ENCODE peak calls at places on chromosome 4, in eight cellular contexts. E, R, C, Y, V, S, U and A are unnamed samples. For H3K9me3 and H3K27me3, the result is how much of the 10 kb centered on the place peaks cover.

GRCh38 chr4:139776235-139776634 is 110.6 kb downstream of the MGST2 start:
- DNase-seq in E (no peak), R (no peak), C (no peak), Y (no peak), V (no peak), S (no peak), U (no peak), A (no peak)

GRCh38 chr4:30619679-30620078 is 100.5 kb upstream of the PCDH7 start:
- DNase-seq in E (no peak), R (peak), C (no peak), Y (no peak), V (no peak), S (no peak), U (no peak), A (no peak)

GRCh38 chr4:48350871-48351270 is 9.5 kb downstream of the SLAIN2 start:
- DNase-seq in E (no peak), R (no peak), C (no peak), Y (no peak), V (no peak), S (no peak), U (no peak), A (no peak)

GRCh38 chr4:132593717-132594400 is 555.2 kb upstream of the PCDH10 start:
- DNase-seq in E (no peak), R (no peak), C (no peak), Y (no peak), V (no peak), S (no peak), U (no peak), A (no peak)

GRCh38 chr4:94621491-94622080 is 136.2 kb upstream of the BMPR1B start:
- DNase-seq in E (no peak), R (peak), C (no peak), Y (no peak), V (no peak), S (peak), U (no peak), A (peak)

GRCh38 chr4:87527446-87528240 is 1.5 kb downstream of the SPARCL1 start:
- DNase-seq in E (no peak), R (peak), C (no peak), Y (no peak), V (no peak), S (no peak), U (no peak), A (no peak)

GRCh38 chr4:136706942-136707341 is 825.4 kb downstream of the PCDH18 start:
- DNase-seq in E (no peak), R (no peak), C (no peak), Y (no peak), V (no peak), S (no peak), U (no peak), A (no peak)

GRCh38 chr4:137531121-137531520 is 1.2 kb downstream of the PCDH18 start:
- DNase-seq in E (no peak), R (peak), C (no peak), Y (no peak), V (no peak), S (peak), U (no peak), A (no peak)

GRCh38 chr4:168515222-168516011 is 18.6 kb downstream of the PALLD start:
- DNase-seq in E (no peak), R (no peak), C (no peak), Y (no peak), V (peak), S (no peak), U (peak), A (no peak)

GRCh38 chr4:55819634-55820033 is at the start of gene EXOC1L:
- DNase-seq in E (no peak), R (peak), C (no peak), Y (no peak), V (no peak), S (no peak), U (no peak), A (no peak)

GRCh38 chr4:134160211-134160610 is 41.4 kb downstream of the PABPC4L start:
- DNase-seq in E (no peak), R (no peak), C (no peak), Y (no peak), V (no peak), S (no peak), U (no peak), A (no peak)

GRCh38 chr4:2886622-2887021 is 43.0 kb downstream of the ADD1 start:
- DNase-seq in E (no peak), R (no peak), C (no peak), Y (no peak), V (no peak), S (no peak), U (no peak), A (no peak)

GRCh38 chr4:39464886-39465501 is 6.1 kb downstream of the LIAS start:
- DNase-seq in E (no peak), R (peak), C (no peak), Y (no peak), V (no peak), S (no peak), U (no peak), A (no peak)

GRCh38 chr4:141121768-141122415 is 11.4 kb downstream of the RNF150 start:
- DNase-seq in E (no peak), R (no peak), C (no peak), Y (no peak), V (no peak), S (no peak), U (no peak), A (no peak)

GRCh38 chr4:53186714-53187358 is 179.0 kb downstream of the SCFD2 start:
- DNase-seq in E (no peak), R (no peak), C (no peak), Y (no peak), V (no peak), S (no peak), U (no peak), A (no peak)

GRCh38 chr4:116018831-116019230 is 905.4 kb upstream of the NDST4 start:
- DNase-seq in E (no peak), R (no peak), C (no peak), Y (no peak), V (no peak), S (no peak), U (no peak), A (no peak)

GRCh38 chr4:116016201-116016600 is 902.8 kb upstream of the NDST4 start:
- DNase-seq in E (no peak), R (peak), C (no peak), Y (no peak), V (peak), S (no peak), U (peak), A (no peak)

GRCh38 chr4:116023049-116023448 is 909.6 kb upstream of the NDST4 start:
- DNase-seq in E (no peak), R (no peak), C (no peak), Y (no peak), V (no peak), S (no peak), U (no peak), A (no peak)

GRCh38 chr4:116015549-116015948 is 902.1 kb upstream of the NDST4 start:
- DNase-seq in E (no peak), R (no peak), C (no peak), Y (no peak), V (no peak), S (no peak), U (no peak), A (no peak)

DNA sequence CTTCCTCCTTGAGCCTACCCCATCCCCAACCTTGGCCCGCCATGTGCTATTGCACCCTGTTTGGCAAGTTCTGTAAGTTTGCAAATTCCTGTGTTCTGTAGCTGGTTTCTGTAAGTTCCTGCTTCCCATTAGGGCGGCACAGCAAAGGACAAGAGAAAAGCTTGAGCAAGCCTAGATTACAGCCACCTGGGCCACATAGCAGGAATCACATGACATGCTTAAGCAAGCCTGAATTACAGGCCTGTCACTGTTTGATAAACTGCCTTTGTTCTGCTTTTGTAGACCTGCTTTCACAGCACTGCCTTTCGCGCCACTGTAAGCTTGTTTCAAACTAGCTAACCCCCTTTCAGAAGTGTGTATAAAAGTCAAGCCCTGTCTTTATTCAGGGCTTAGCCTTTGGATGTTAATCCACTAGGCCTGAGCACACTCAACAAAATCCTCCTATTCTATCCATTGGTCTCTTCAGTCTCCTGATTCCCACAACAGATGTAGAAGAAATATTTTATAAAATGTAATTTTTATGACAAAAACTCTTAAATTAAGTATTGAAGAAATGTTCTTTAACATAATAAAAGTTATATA is 906.8 kb upstream of the NDST4 start:
- DNase-seq in E (no peak), R (no peak), C (no peak), Y (no peak), V (no peak), S (no peak), U (no peak), A (no peak)
- H3K9me3 ChIP-seq in E (under half), R (under half), C (under half), Y (under half), V (under half), S (under half), U (under half), A (under half)

GRCh38 chr4:42348247-42348646 is 49.0 kb upstream of the SHISA3 start:
- DNase-seq in E (no peak), R (no peak), C (no peak), Y (no peak), V (no peak), S (no peak), U (peak), A (peak)
- H3K27me3 ChIP-seq in E (under half), R (under half), C (under half), Y (under half), V (under half), S (under half), U (under half), A (under half)

DNA sequence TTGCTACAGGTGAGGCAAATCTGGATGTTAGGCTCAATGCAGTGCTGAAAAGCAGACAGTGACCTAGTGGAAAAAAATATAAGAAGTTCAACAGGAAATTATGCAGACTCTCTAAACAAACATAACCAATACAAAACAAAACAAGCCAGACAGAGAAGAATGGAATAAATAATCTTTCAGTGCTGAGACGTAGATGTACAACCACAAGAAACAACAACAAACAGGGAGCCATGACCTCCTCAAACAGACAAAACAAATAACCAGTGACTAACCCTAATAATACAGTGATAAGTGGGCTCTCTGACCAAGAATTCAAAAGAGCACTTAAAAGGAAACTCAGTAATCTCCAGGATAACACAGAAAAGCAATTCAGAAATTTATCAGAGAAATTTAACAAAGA is 239.3 kb downstream of the SLC39A8 start:
- DNase-seq in E (no peak), R (no peak), C (no peak), Y (no peak), V (no peak), S (no peak), U (no peak), A (no peak)
- H3K9me3 ChIP-seq in E (under half), R (under half), C (under half), Y (under half), V (under half), S (under half), U (under half), A (under half)

GRCh38 chr4:7195138-7195510 is 2.8 kb downstream of the SORCS2 start:
- DNase-seq in E (no peak), R (no peak), C (peak), Y (peak), V (peak), S (no peak), U (no peak), A (no peak)
- H3K27me3 ChIP-seq in E (under half), R (under half), C (under half), Y (under half), V (under half), S (under half), U (under half), A (under half)

GRCh38 chr4:453267-453666 is 45.7 kb downstream of the ZNF721 start:
- DNase-seq in E (no peak), R (no peak), C (no peak), Y (no peak), V (no peak), S (no peak), U (no peak), A (no peak)
- H3K9me3 ChIP-seq in E (half or more), R (under half), C (half or more), Y (half or more), V (under half), S (half or more), U (under half), A (under half)

DNA sequence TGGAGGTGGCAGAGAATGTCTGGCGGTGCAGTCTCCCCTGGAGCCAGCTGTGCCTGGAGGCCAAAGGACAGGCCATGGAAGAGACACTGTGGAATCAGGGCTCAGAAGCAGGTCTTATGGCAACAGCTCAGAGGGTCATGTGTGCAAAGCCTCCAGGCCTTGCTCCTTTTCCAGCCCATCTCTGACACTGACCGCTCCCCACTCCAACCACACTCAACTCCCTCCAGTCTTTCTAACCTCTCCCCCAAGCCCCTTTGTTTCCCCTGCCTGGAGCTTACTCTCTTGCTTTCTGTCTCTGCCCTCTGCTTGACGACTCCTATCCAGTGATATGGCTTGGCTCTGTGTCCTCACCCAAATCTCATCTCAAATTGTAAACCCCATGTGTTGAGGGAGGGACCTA is 34.2 kb upstream of the CRMP1 start:
- DNase-seq in E (no peak), R (no peak), C (no peak), Y (no peak), V (no peak), S (no peak), U (no peak), A (no peak)
- H3K27me3 ChIP-seq in E (under half), R (under half), C (under half), Y (under half), V (under half), S (under half), U (under half), A (under half)

GRCh38 chr4:13857397-13857796 is 229.9 kb upstream of the BOD1L1 start:
- DNase-seq in E (no peak), R (no peak), C (no peak), Y (no peak), V (no peak), S (no peak), U (no peak), A (no peak)
- H3K9me3 ChIP-seq in E (under half), R (under half), C (under half), Y (under half), V (under half), S (under half), U (under half), A (under half)

DNA sequence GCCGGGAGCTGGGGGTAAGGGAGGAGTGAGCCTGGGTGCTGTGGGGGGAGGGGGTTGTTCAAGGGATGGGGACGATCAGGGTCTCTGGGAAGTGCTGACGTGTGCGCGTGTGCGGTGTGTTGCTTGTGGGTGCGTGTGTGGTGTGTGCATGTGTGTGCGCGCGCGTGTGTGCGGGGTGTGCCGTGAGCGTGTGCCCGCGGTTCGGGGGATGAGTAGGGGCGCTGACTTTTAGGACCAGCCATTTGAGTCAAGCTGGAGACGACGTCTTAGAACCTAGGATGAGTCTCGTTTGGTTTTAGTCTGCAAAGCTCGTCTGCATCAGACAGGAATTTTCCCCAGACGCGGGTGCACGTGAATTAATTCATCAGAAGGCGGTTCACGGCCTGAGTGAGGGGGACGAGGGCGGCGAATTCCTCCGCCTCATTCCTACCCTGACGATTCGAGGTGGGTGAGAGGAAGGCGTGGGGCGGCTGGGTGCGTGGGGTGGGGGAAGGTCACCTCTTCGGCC is 950 bp upstream of the TMEM271 start:
- DNase-seq in E (no peak), R (no peak), C (no peak), Y (no peak), V (no peak), S (no peak), U (no peak), A (no peak)
- H3K27me3 ChIP-seq in E (under half), R (half or more), C (half or more), Y (under half), V (half or more), S (under half), U (under half), A (under half)

GRCh38 chr4:1259966-1260365 is 11.0 kb upstream of the CTBP1 start:
- DNase-seq in E (no peak), R (no peak), C (no peak), Y (no peak), V (no peak), S (no peak), U (no peak), A (no peak)
- H3K9me3 ChIP-seq in E (under half), R (under half), C (under half), Y (under half), V (under half), S (under half), U (under half), A (under half)